ENCODE peak calls at places on chromosomes 3 and 15, in nine cellular contexts. K, R, S, G, E, C, A, J and M are unnamed samples.

GRCh38 chr3:115885621-115886020 is 262.3 kb downstream of the GAP43 start:
- DNase-seq in A (no peak), R (no peak), G (peak; percentile 10), K (peak; percentile 10), J (no peak), C (no peak), S (peak; percentile 26), E (no peak), M (no peak)

GRCh38 chr15:34297059-34297458 is 40.5 kb downstream of the SLC12A6 start:
- DNase-seq in G (no peak), E (no peak), R (no peak), K (peak; percentile 79), J (no peak), S (peak; percentile 37), C (no peak), A (peak; percentile 30), M (no peak)

GRCh38 chr3:177284383-177284881 is 87.2 kb upstream of the TBL1XR1 start:
- DNase-seq in J (peak; percentile 59), E (no peak), S (peak; percentile 49), R (peak; percentile 94), K (peak; percentile 61), G (peak; percentile 34), C (no peak), A (peak; percentile 83), M (no peak)

GRCh38 chr3:10672422-10672821 is 143.6 kb upstream of the SLC6A11 start:
- DNase-seq in J (no peak), G (no peak), S (no peak), R (no peak), C (no peak), E (no peak), K (peak; percentile 6), A (no peak), M (no peak)

GRCh38 chr15:31398677-31399260 is 72.1 kb downstream of the KLF13 start:
- DNase-seq in K (no peak), J (peak; percentile 66), R (peak; percentile 28), C (no peak), A (no peak), G (no peak), S (no peak), E (no peak), M (no peak)

GRCh38 chr15:42736178-42736792 is 643 bp downstream of the CDAN1 start:
- DNase-seq in S (no peak), E (no peak), K (peak; percentile 27), G (peak; percentile 25), A (no peak), C (no peak), J (no peak), R (no peak), M (no peak)

GRCh38 chr3:53198996-53199395 is 38.0 kb downstream of the PRKCD start:
- DNase-seq in J (no peak), S (no peak), C (no peak), K (no peak), R (no peak), G (no peak), A (no peak), E (no peak), M (no peak)

GRCh38 chr3:10964537-10965167 is 27.9 kb upstream of the SLC6A1 start:
- DNase-seq in A (no peak), C (no peak), J (peak; percentile 34), E (no peak), R (peak; percentile 53), K (peak; percentile 47), G (peak; percentile 48), S (peak; percentile 3), M (no peak)

GRCh38 chr3:32436816-32437189 is 45.1 kb downstream of the CMTM7 start:
- DNase-seq in J (no peak), E (no peak), A (no peak), K (no peak), S (no peak), G (no peak), C (no peak), R (no peak), M (no peak)

GRCh38 chr3:107956991-107957467 is 133.8 kb downstream of the CD47 start:
- DNase-seq in A (peak; percentile 43), E (no peak), G (no peak), K (peak; percentile 78), C (peak; percentile 90), S (peak; percentile 14), R (no peak), J (peak; percentile 59), M (no peak)

GRCh38 chr3:132804498-132804897 is 82.3 kb upstream of the NPHP3 start:
- DNase-seq in K (peak; percentile 71), S (no peak), J (no peak), C (no peak), A (no peak), R (no peak), E (no peak), G (no peak), M (no peak)

GRCh38 chr3:124886168-124887051 is 755 bp downstream of the ITGB5 start:
- DNase-seq in A (peak; percentile 47), C (no peak), R (peak; percentile 75), S (peak; percentile 38), K (peak; percentile 69), E (peak; percentile 81), J (peak; percentile 70), G (peak; percentile 42), M (no peak)

GRCh38 chr3:129207347-129207947 is 23.8 kb upstream of the CNBP start:
- DNase-seq in C (no peak), J (no peak), K (no peak), R (no peak), A (no peak), E (no peak), S (no peak), G (no peak), M (no peak)

GRCh38 chr3:111810909-111811308 is 48.2 kb upstream of the PHLDB2 start:
- DNase-seq in E (no peak), K (peak; percentile 93), R (no peak), J (no peak), C (no peak), A (peak; percentile 85), S (peak; percentile 94), G (no peak), M (no peak)

GRCh38 chr3:193053031-193053430 is 135.4 kb upstream of the MB21D2 start:
- DNase-seq in S (no peak), A (no peak), R (no peak), C (no peak), J (no peak), G (no peak), K (no peak), E (no peak), M (no peak)

GRCh38 chr3:66400381-66401156 is 100.3 kb downstream of the LRIG1 start:
- DNase-seq in S (no peak), E (no peak), C (no peak), K (no peak), J (no peak), A (no peak), R (no peak), G (no peak), M (no peak)

GRCh38 chr3:50584391-50584790 is 15.1 kb downstream of the HEMK1 start:
- DNase-seq in A (no peak), C (no peak), E (no peak), S (no peak), K (no peak), G (no peak), R (no peak), J (no peak), M (no peak)

GRCh38 chr3:10813425-10813824 is 2.6 kb upstream of the SLC6A11 start:
- DNase-seq in S (no peak), G (no peak), A (no peak), K (no peak), J (no peak), C (no peak), R (no peak), E (no peak), M (no peak)

GRCh38 chr3:120244834-120245225 is 40.2 kb downstream of the GPR156 start:
- DNase-seq in S (no peak), C (no peak), K (no peak), R (no peak), E (no peak), G (no peak), A (no peak), J (no peak), M (no peak)

GRCh38 chr3:45962033-45962432 is 18.8 kb downstream of the CXCR6 start:
- DNase-seq in C (no peak), J (no peak), G (no peak), A (no peak), E (peak; percentile 15), S (no peak), R (no peak), K (no peak), M (no peak)

GRCh38 chr3:123816673-123817207 is 67.4 kb downstream of the MYLK start:
- DNase-seq in E (no peak), G (no peak), R (no peak), J (no peak), A (peak; percentile 63), K (peak; percentile 98), C (peak; percentile 51), S (peak; percentile 90), M (no peak)

GRCh38 chr3:58434170-58434507 is 507 bp upstream of the PDHB start:
- DNase-seq in R (no peak), A (no peak), G (no peak), K (no peak), E (no peak), S (no peak), J (no peak), C (no peak), M (no peak)

GRCh38 chr3:184590795-184591194 is 29.2 kb downstream of the EPHB3 start:
- DNase-seq in G (no peak), C (no peak), E (no peak), K (no peak), R (no peak), A (no peak), J (no peak), S (no peak), M (no peak)

GRCh38 chr3:118544458-118544857 is 490.2 kb downstream of the IGSF11 start:
- DNase-seq in G (no peak), R (peak; percentile 40), E (no peak), S (no peak), A (no peak), C (no peak), K (no peak), J (peak; percentile 59), M (no peak)

GRCh38 chr3:117101697-117102096 is 392.1 kb downstream of the TUSC7 start:
- DNase-seq in J (no peak), E (no peak), G (no peak), R (no peak), A (no peak), K (no peak), C (no peak), S (no peak), M (no peak)

GRCh38 chr3:72969766-72970165 is 26.8 kb upstream of the PPP4R2 start:
- DNase-seq in E (no peak), A (peak; percentile 22), R (no peak), S (peak; percentile 55), C (no peak), J (no peak), G (no peak), K (peak; percentile 24), M (no peak)

GRCh38 chr3:191336833-191337232 is 6.5 kb upstream of the UTS2B start:
- DNase-seq in K (no peak), E (no peak), R (no peak), S (no peak), C (no peak), J (no peak), G (no peak), A (no peak), M (no peak)

GRCh38 chr3:43707266-43707665 is 16.5 kb downstream of the ABHD5 start:
- DNase-seq in C (no peak), G (no peak), A (no peak), E (no peak), K (no peak), R (no peak), J (no peak), S (peak; percentile 27), M (no peak)

GRCh38 chr3:171935261-171936123 is 92.3 kb downstream of the TMEM212 start:
- DNase-seq in C (no peak), K (no peak), S (no peak), J (no peak), G (no peak), E (no peak), A (no peak), R (no peak), M (no peak)